ENCODE peak calls at places on chromosomes 4 and X, in five cellular contexts. A, B, K, O and W are unnamed samples.

GRCh38 chr4:83618991-83619390 is 83.1 kb downstream of the GPAT3 start:
- DNase-seq in A (no peak), B (no peak), K (peak; percentile 43), O (no peak), W (peak; percentile 34)

GRCh38 chrX:136182394-136182793 is 35.1 kb downstream of the FHL1 start:
- DNase-seq in A (no peak), B (no peak), K (no peak), O (no peak), W (no peak)

GRCh38 chr4:7195546-7196282 is 3.4 kb downstream of the SORCS2 start:
- DNase-seq in A (no peak), B (no peak), K (no peak), O (no peak), W (peak; percentile 55)

GRCh38 chr4:143700060-143700419 is 435 bp downstream of the FREM3 start:
- DNase-seq in A (no peak), B (no peak), K (peak; percentile 18), O (no peak), W (peak; percentile 17)

GRCh38 chrX:23332888-23333821 is 1.5 kb upstream of the PTCHD1 start:
- DNase-seq in A (no peak), B (no peak), K (no peak), O (no peak), W (no peak)

GRCh38 chr4:56804551-56804950 is 16.9 kb downstream of the SPINK2 start:
- DNase-seq in A (peak; percentile 62), B (no peak), K (peak; percentile 48), O (peak; percentile 43), W (peak; percentile 40)

GRCh38 chrX:151517421-151517820 is 46.1 kb upstream of the PASD1 start:
- DNase-seq in A (no peak), B (no peak), K (no peak), O (no peak), W (no peak)

GRCh38 chrX:11530621-11531020 is 135.1 kb downstream of the ARHGAP6 start:
- DNase-seq in A (no peak), B (no peak), K (no peak), O (no peak), W (peak; percentile 39)

GRCh38 chr4:122341906-122342305 is 36.9 kb upstream of the ADAD1 start:
- DNase-seq in A (no peak), B (no peak), K (peak; percentile 91), O (no peak), W (peak; percentile 72)

GRCh38 chrX:69268637-69269036 is 103.4 kb upstream of the PJA1 start:
- DNase-seq in A (no peak), B (no peak), K (no peak), O (no peak), W (no peak)

GRCh38 chrX:135572436-135572835 is 52.0 kb downstream of the INTS6L start:
- DNase-seq in A (no peak), B (no peak), K (peak; percentile 5), O (no peak), W (peak; percentile 3)

GRCh38 chrX:103393487-103393886 is 17.1 kb downstream of the BEX3 start:
- DNase-seq in A (no peak), B (no peak), K (no peak), O (no peak), W (no peak)

GRCh38 chr4:1566838-1567518 is 117.1 kb downstream of the FAM53A start:
- DNase-seq in A (no peak), B (no peak), K (no peak), O (no peak), W (no peak)

GRCh38 chr4:17664755-17665154 is 50.3 kb downstream of the MED28 start:
- DNase-seq in A (peak; percentile 66), B (no peak), K (no peak), O (no peak), W (peak; percentile 23)

GRCh38 chr4:5782829-5783476 is 72.0 kb downstream of the EVC start:
- DNase-seq in A (no peak), B (no peak), K (no peak), O (no peak), W (no peak)

GRCh38 chr4:77852892-77853495 is 9.6 kb upstream of the MRPL1 start:
- DNase-seq in A (peak; percentile 13), B (no peak), K (no peak), O (no peak), W (no peak)

GRCh38 chr4:79403356-79403755 is 4.7 kb downstream of the GK2 start:
- DNase-seq in A (no peak), B (no peak), K (no peak), O (no peak), W (no peak)

GRCh38 chr4:63085091-63085490 is 1324.2 kb downstream of the TECRL start:
- DNase-seq in A (no peak), B (no peak), K (no peak), O (no peak), W (no peak)

GRCh38 chrX:102138064-102138463 is 4.2 kb downstream of the TCEAL6 start:
- DNase-seq in A (no peak), B (no peak), K (no peak), O (peak; percentile 21), W (no peak)

GRCh38 chrX:105462191-105462590 is 241.7 kb upstream of the TEX13A start:
- DNase-seq in A (no peak), B (no peak), K (peak; percentile 29), O (no peak), W (no peak)

GRCh38 chr4:6747690-6748068 is 31.7 kb downstream of the BLOC1S4 start:
- DNase-seq in A (no peak), B (no peak), K (no peak), O (no peak), W (no peak)

GRCh38 chr4:41744572-41745291 is 3.8 kb downstream of the PHOX2B start:
- DNase-seq in A (no peak), B (no peak), K (no peak), O (no peak), W (no peak)

GRCh38 chr4:41746440-41747229 is 1.9 kb downstream of the PHOX2B start:
- DNase-seq in A (no peak), B (no peak), K (no peak), O (no peak), W (no peak)

GRCh38 chr4:41746025-41746439 is 2.5 kb downstream of the PHOX2B start:
- DNase-seq in A (no peak), B (no peak), K (no peak), O (no peak), W (no peak)

GRCh38 chr4:41747230-41748055 is 1.1 kb downstream of the PHOX2B start:
- DNase-seq in A (no peak), B (no peak), K (no peak), O (no peak), W (no peak)

GRCh38 chr4:41745292-41746024 is 3.1 kb downstream of the PHOX2B start:
- DNase-seq in A (no peak), B (no peak), K (no peak), O (no peak), W (no peak)
- H3K4me3 ChIP-seq in A (no peak overlapping the region), B (no peak overlapping the region), K (no peak overlapping the region), O (no peak overlapping the region), W (no peak overlapping the region)

GRCh38 chrX:20595928-20596550 is 329.3 kb upstream of the RPS6KA3 start:
- DNase-seq in A (no peak), B (no peak), K (peak; percentile 60), O (no peak), W (peak; percentile 81)

GRCh38 chrX:20593402-20593801 is 326.7 kb upstream of the RPS6KA3 start:
- DNase-seq in A (no peak), B (no peak), K (no peak), O (no peak), W (no peak)

GRCh38 chrX:20596856-20597255 is 330.1 kb upstream of the RPS6KA3 start:
- DNase-seq in A (no peak), B (no peak), K (no peak), O (no peak), W (no peak)

GRCh38 chrX:20593836-20594235 is 327.1 kb upstream of the RPS6KA3 start:
- DNase-seq in A (no peak), B (no peak), K (no peak), O (no peak), W (no peak)

GRCh38 chrX:20594985-20595384 is 328.3 kb upstream of the RPS6KA3 start:
- DNase-seq in A (no peak), B (no peak), K (peak; percentile 23), O (no peak), W (peak; percentile 55)
- TF ChIP-seq CTCF in A (no peak), B (no peak), K (peak; percentile 31), O (no peak), W (peak; percentile 43)

DNA sequence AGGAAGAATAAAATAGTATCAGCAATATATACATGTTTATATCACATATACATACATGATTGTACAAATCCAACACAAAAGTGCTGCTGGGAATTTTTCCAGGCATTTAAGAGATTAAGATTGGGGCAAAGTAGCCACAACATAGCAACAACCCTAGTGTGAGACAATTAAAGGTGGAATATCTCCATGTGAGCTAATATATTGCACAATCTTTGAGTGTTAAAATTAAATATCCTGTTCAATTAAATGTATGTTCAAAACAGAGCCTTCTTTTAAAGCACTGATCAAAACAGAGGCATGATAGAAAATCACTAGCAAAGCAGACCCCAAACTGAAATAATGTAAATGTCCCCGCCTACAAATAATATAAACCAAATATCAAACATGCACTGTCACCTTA is 97.6 kb downstream of the GABRB1 start:
- DNase-seq in A (no peak), B (no peak), K (no peak), O (no peak), W (no peak)
- H3K4me3 ChIP-seq in A (no peak overlapping the region), B (no peak overlapping the region), K (no peak overlapping the region), O (no peak overlapping the region), W (no peak overlapping the region)

GRCh38 chr4:2931765-2932560 is 31.2 kb downstream of the NOP14 start:
- DNase-seq in A (peak; percentile 55), B (peak; percentile 39), K (no peak), O (no peak), W (no peak)
- TF ChIP-seq CTCF in A (peak; percentile 57), B (no peak), K (no peak), O (no peak), W (no peak)

GRCh38 chrX:13254076-13254785 is 65.6 kb downstream of the ATXN3L start:
- DNase-seq in A (peak; percentile 56), B (no peak), K (peak; percentile 68), O (peak; percentile 53), W (peak; percentile 65)

GRCh38 chrX:13253223-13253622 is 66.6 kb downstream of the ATXN3L start:
- DNase-seq in A (peak; percentile 32), B (no peak), K (no peak), O (no peak), W (no peak)

GRCh38 chrX:13252726-13253125 is 67.1 kb downstream of the ATXN3L start:
- DNase-seq in A (no peak), B (no peak), K (no peak), O (no peak), W (peak; percentile 33)

GRCh38 chrX:13256562-13256961 is 63.3 kb downstream of the ATXN3L start:
- DNase-seq in A (peak; percentile 40), B (no peak), K (no peak), O (peak; percentile 28), W (no peak)

GRCh38 chrX:13254870-13255269 is 65.0 kb downstream of the ATXN3L start:
- DNase-seq in A (no peak), B (no peak), K (no peak), O (no peak), W (no peak)
- H3K4me3 ChIP-seq in A (no peak overlapping the region), B (no peak overlapping the region), K (no peak overlapping the region), O (no peak overlapping the region), W (no peak overlapping the region)

DNA sequence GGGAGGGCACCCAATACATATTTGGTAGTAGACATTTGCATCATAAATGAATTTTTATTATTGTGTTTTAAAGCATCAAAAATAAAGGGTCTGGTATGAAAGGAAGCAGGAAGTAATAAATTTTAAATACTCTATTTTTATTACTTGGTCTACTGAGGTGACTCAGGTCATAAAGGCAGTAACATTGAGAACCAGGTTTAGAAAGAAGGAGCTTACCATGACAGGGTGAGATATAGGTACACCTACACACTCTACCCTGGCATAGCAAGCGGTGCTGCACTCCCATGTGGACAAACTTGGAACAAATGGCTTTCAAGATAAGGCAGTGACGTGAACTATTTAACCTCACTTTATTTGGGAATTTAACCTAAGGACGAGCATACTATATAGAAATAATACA is 344.6 kb downstream of the BMPR1B start:
- DNase-seq in A (no peak), B (no peak), K (no peak), O (no peak), W (no peak)
- TF ChIP-seq CTCF in A (no peak), B (no peak), K (no peak), O (no peak), W (no peak)